ENCODE peak calls at places on chromosomes 2 and 18, in five cellular contexts. One of them, this sample, is unnamed.

GRCh38 chr2:144071461-144071860 is 448.5 kb downstream of the ZEB2 start:
- DNase-seq in CD4-positive, alpha-beta T cell: no peak
- DNase-seq in K562: no peak
- DNase-seq in Right ventricle myocardium superior: no peak
- DNase-seq in heart right ventricle: no peak
- DNase-seq in this sample: no peak

GRCh38 chr2:112253261-112253807 is 1.5 kb downstream of the ZC3H8 start:
- DNase-seq in heart right ventricle: no peak
- DNase-seq in K562: no peak
- DNase-seq in Right ventricle myocardium superior: no peak
- DNase-seq in CD4-positive, alpha-beta T cell: no peak
- DNase-seq in this sample: no peak

GRCh38 chr2:236776695-236777251 is 207.1 kb downstream of the ACKR3 start:
- DNase-seq in Right ventricle myocardium superior: no peak
- DNase-seq in CD4-positive, alpha-beta T cell: no peak
- DNase-seq in heart right ventricle: peak
- DNase-seq in K562: no peak
- DNase-seq in this sample: peak

GRCh38 chr2:128360711-128361110 is 42.0 kb upstream of the HS6ST1 start:
- DNase-seq in K562: no peak
- DNase-seq in heart right ventricle: no peak
- DNase-seq in Right ventricle myocardium superior: no peak
- DNase-seq in CD4-positive, alpha-beta T cell: no peak
- DNase-seq in this sample: no peak

GRCh38 chr2:232361646-232362045 is 16.9 kb upstream of the ALPP start:
- DNase-seq in K562: no peak
- DNase-seq in heart right ventricle: no peak
- DNase-seq in CD4-positive, alpha-beta T cell: no peak
- DNase-seq in Right ventricle myocardium superior: no peak
- DNase-seq in this sample: no peak

GRCh38 chr18:24368749-24369148 is 28.9 kb downstream of the OSBPL1A start:
- DNase-seq in Right ventricle myocardium superior: no peak
- DNase-seq in heart right ventricle: no peak
- DNase-seq in K562: no peak
- DNase-seq in CD4-positive, alpha-beta T cell: no peak
- DNase-seq in this sample: no peak

GRCh38 chr2:86232373-86232784 is 33.1 kb downstream of the MRPL35 start:
- DNase-seq in Right ventricle myocardium superior: no peak
- DNase-seq in heart right ventricle: no peak
- DNase-seq in K562: no peak
- DNase-seq in CD4-positive, alpha-beta T cell: no peak
- DNase-seq in this sample: no peak

GRCh38 chr2:134601266-134601665 is 117.5 kb downstream of the TMEM163 start:
- DNase-seq in K562: no peak
- DNase-seq in CD4-positive, alpha-beta T cell: no peak
- DNase-seq in Right ventricle myocardium superior: no peak
- DNase-seq in heart right ventricle: no peak
- DNase-seq in this sample: no peak

GRCh38 chr2:57693177-57693576 is 353.4 kb upstream of the VRK2 start:
- DNase-seq in Right ventricle myocardium superior: no peak
- DNase-seq in heart right ventricle: no peak
- DNase-seq in CD4-positive, alpha-beta T cell: no peak
- DNase-seq in K562: no peak
- DNase-seq in this sample: no peak